ENCODE peak calls at places on chromosomes 7 and 10, in four cellular contexts. M is SK-N-SH; H is CD4-positive, alpha-beta memory T cell; W is fibroblast of lung. S is an unnamed sample.

GRCh38 chr7:116953372-116953726 is at the start of gene ST7:
- DNase-seq in H (peak; percentile 78), W (peak; percentile 69), M (peak; percentile 87), S (peak; percentile 54)

GRCh38 chr10:132516771-132517725 is 20.5 kb upstream of the INPP5A start:
- DNase-seq in H (no peak), W (peak; percentile 96), M (peak; percentile 85), S (no peak)

GRCh38 chr10:6416892-6417512 is 163.1 kb downstream of the PRKCQ start:
- DNase-seq in H (peak; percentile 57), M (peak; percentile 44), W (peak; percentile 44), S (no peak)

GRCh38 chr7:127536426-127537152 is 48.8 kb downstream of the GCC1 start:
- DNase-seq in W (peak; percentile 8), H (no peak), M (peak; percentile 30), S (no peak)

GRCh38 chr10:3780766-3781457 is 4.1 kb downstream of the KLF6 start:
- DNase-seq in H (no peak), M (no peak), W (no peak), S (no peak)

GRCh38 chr10:218753-219152 is 83.5 kb downstream of the ZMYND11 start:
- DNase-seq in W (peak; percentile 18), M (no peak), H (no peak), S (no peak)

GRCh38 chr10:93550634-93551033 is 15.8 kb upstream of the FFAR4 start:
- DNase-seq in H (no peak), M (no peak), W (no peak), S (no peak)

GRCh38 chr10:121574519-121575170 is 23.6 kb downstream of the FGFR2 start:
- DNase-seq in H (no peak), M (no peak), W (no peak), S (no peak)

GRCh38 chr10:5448333-5449048 is 36.1 kb downstream of the NET1 start:
- DNase-seq in W (no peak), H (no peak), M (no peak), S (no peak)

GRCh38 chr10:126302831-126303230 is 85.4 kb downstream of the ADAM12 start:
- DNase-seq in M (no peak), H (no peak), W (no peak), S (no peak)

GRCh38 chr10:7908541-7909210 is 90.4 kb downstream of the TAF3 start:
- DNase-seq in M (no peak), H (no peak), W (peak; percentile 27), S (no peak)

GRCh38 chr10:86366033-86366901 is at the start of gene GRID1:
- DNase-seq in H (no peak), M (peak; percentile 98), W (peak; percentile 17), S (no peak)

GRCh38 chr7:77736991-77737390 is 40.7 kb downstream of the RSBN1L start:
- DNase-seq in H (no peak), W (no peak), M (no peak), S (no peak)

GRCh38 chr10:133318494-133319127 is 9.9 kb downstream of the ZNF511 start:
- DNase-seq in H (peak; percentile 70), W (peak; percentile 46), M (peak; percentile 88), S (peak; percentile 63)

GRCh38 chr7:2523461-2523905 is 3.9 kb downstream of the LFNG start:
- DNase-seq in H (no peak), M (no peak), W (no peak), S (no peak)

GRCh38 chr7:80923211-80923612 is 4.4 kb upstream of the SEMA3C start:
- DNase-seq in M (no peak), W (no peak), H (no peak), S (no peak)

GRCh38 chr10:42938351-42938750 is 138.5 kb upstream of the RET start:
- DNase-seq in W (no peak), M (no peak), H (no peak), S (no peak)

GRCh38 chr10:79005126-79005820 is 63.5 kb upstream of the ZMIZ1 start:
- DNase-seq in M (no peak), H (no peak), W (no peak), S (no peak)

GRCh38 chr7:50376056-50376455 is 71.5 kb downstream of the IKZF1 start:
- DNase-seq in M (no peak), H (no peak), W (no peak), S (no peak)

GRCh38 chr7:7869036-7869435 is 99.6 kb upstream of the GLCCI1 start:
- DNase-seq in W (no peak), H (no peak), M (peak; percentile 42), S (no peak)

GRCh38 chr10:98242823-98243222 is 25.2 kb downstream of the LOXL4 start:
- DNase-seq in W (peak; percentile 36), H (no peak), M (peak; percentile 29), S (no peak)

GRCh38 chr10:84511709-84512108 is 183.3 kb downstream of the CCSER2 start:
- DNase-seq in W (no peak), M (peak; percentile 58), H (no peak), S (no peak)

GRCh38 chr7:100152404-100152803 is 3.7 kb downstream of the LAMTOR4 start:
- DNase-seq in M (no peak), H (no peak), W (no peak), S (no peak)

GRCh38 chr10:100828744-100829102 is 83.3 kb downstream of the PAX2 start:
- DNase-seq in M (peak; percentile 82), H (no peak), W (no peak), S (no peak)

GRCh38 chr10:102113956-102114857 is 6.0 kb downstream of the LDB1 start:
- DNase-seq in H (no peak), M (peak; percentile 61), W (peak; percentile 27), S (no peak)

GRCh38 chr7:11474902-11475585 is 357.0 kb downstream of the THSD7A start:
- DNase-seq in M (no peak), W (no peak), H (no peak), S (no peak)

GRCh38 chr7:56206420-56206819 is 90.2 kb upstream of the NUPR2 start:
- DNase-seq in M (no peak), W (no peak), H (no peak), S (no peak)
- H3K9me3 ChIP-seq in M (peaks cover 5% of the 10 kb centered on the region), W (no peaks in the 10 kb centered on the region), H (no peaks in the 10 kb centered on the region), S (no peaks in the 10 kb centered on the region)

GRCh38 chr7:158995514-158995913 is 139.2 kb downstream of the DYNC2I1 start:
- DNase-seq in M (no peak), H (no peak), W (no peak), S (no peak)

GRCh38 chr7:158992759-158993158 is 136.4 kb downstream of the DYNC2I1 start:
- DNase-seq in M (no peak), W (no peak), H (no peak), S (no peak)

GRCh38 chr7:158994687-158995086 is 138.3 kb downstream of the DYNC2I1 start:
- DNase-seq in H (no peak), M (no peak), W (no peak), S (no peak)

GRCh38 chr7:158991824-158992621 is 135.7 kb downstream of the DYNC2I1 start:
- DNase-seq in H (no peak), W (no peak), M (peak; percentile 45), S (no peak)

DNA sequence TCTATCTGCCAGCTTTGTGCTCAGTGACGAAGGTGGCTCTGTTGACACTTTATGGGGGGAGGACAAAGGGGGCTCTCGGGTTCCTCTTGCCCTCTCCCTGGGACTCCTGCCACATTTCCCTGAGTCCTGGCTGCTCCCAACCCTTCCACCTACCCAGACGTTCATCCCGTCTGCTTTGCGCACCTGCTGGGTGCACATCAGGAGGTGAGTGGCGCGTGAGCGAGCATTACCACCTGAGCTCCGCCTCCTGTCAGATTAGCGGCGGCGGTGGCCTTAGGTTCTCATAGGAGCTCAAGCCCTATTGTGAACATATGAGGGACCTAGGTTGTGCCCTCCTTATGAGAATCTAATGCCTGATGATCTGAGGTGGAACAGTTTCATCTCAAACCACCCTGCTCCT is 137.2 kb downstream of the DYNC2I1 start:
- DNase-seq in M (no peak), W (no peak), H (no peak), S (no peak)
- H3K9me3 ChIP-seq in M (no peaks in the 10 kb centered on the region), W (no peaks in the 10 kb centered on the region), H (no peaks in the 10 kb centered on the region), S (no peaks in the 10 kb centered on the region)

DNA sequence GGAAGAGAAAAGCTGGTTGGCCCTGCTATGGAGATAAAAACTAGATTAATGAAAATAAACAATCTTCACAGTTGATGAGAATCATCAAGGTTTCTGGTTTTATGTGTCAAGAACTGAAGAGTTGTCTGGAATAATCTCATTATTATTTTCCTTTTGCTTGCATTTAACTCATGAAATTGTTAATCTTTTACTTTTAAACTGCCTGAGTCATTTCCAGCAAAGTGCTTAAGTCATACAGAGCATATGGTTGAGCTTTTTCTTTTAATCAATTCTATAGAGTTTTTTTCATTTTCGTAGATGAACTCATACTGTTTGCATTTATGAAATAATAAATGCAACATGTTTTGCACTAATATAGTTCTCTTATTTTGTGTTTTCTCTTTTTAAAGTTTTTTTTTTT is 747.9 kb downstream of the NXPH1 start:
- DNase-seq in M (no peak), W (no peak), H (no peak), S (no peak)
- H3K9me3 ChIP-seq in M (no peaks in the 10 kb centered on the region), W (no peaks in the 10 kb centered on the region), H (no peaks in the 10 kb centered on the region), S (no peaks in the 10 kb centered on the region)

DNA sequence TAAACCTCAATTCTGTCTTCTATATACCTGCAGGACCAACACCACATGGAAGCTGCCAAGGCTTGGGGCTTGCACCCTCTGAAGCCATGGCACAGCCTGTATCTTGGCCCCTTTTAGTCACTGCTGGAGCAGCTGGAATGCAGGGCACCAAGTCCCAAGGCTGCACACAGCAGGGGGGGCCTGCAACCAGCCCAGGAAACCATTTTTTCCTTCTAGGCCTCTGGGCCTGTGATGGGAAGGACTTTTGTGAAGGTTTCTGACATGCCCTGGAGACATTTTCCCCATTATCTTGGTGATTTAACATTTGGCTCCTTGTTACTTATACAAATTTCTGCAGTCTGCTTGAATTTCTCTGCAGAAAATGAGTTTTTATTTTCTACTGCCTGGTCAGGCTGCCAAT is 123.2 kb upstream of the PCGF5 start:
- DNase-seq in H (no peak), M (no peak), W (no peak), S (no peak)
- H3K9me3 ChIP-seq in H (no peaks in the 10 kb centered on the region), M (peaks cover 3% of the 10 kb centered on the region), W (no peaks in the 10 kb centered on the region), S (no peaks in the 10 kb centered on the region)

GRCh38 chr10:48463318-48464003 is 141.4 kb downstream of the ARHGAP22 start:
- DNase-seq in W (no peak), M (peak; percentile 61), H (no peak), S (no peak)
- H3K9me3 ChIP-seq in W (no peaks in the 10 kb centered on the region), M (no peaks in the 10 kb centered on the region), H (no peaks in the 10 kb centered on the region), S (no peaks in the 10 kb centered on the region)

GRCh38 chr7:87328281-87328680 is 17.2 kb upstream of the CROT start:
- DNase-seq in H (no peak), W (peak; percentile 50), M (no peak), S (no peak)
- H3K9me3 ChIP-seq in H (peaks cover 22% of the 10 kb centered on the region), W (peaks cover 3% of the 10 kb centered on the region), M (peaks cover 27% of the 10 kb centered on the region), S (peaks cover 13% of the 10 kb centered on the region)

GRCh38 chr10:131117011-131117410 is 194.5 kb downstream of the TCERG1L start:
- DNase-seq in H (no peak), W (no peak), M (no peak), S (no peak)
- H3K9me3 ChIP-seq in H (no peaks in the 10 kb centered on the region), W (no peaks in the 10 kb centered on the region), M (no peaks in the 10 kb centered on the region), S (no peaks in the 10 kb centered on the region)

S was measured in T-helper 17 cell.